ENCODE peak calls at places on chromosomes 11 and 22, in eight cellular contexts. One of them, this sample, is unnamed.

GRCh38 chr11:120710354-120711187 is 199.0 kb downstream of the GRIK4 start:
- DNase-seq in AG10803: peak; percentile 82
- DNase-seq in GM10248: no peak
- DNase-seq in K562: no peak
- DNase-seq in coronary artery: no peak
- DNase-seq in AG09309: peak; percentile 55
- DNase-seq in AG09319: peak; percentile 58
- DNase-seq in heart left ventricle: no peak
- DNase-seq in this sample: peak; percentile 81

GRCh38 chr11:119094816-119095065 is 6.9 kb downstream of the DPAGT1 start:
- DNase-seq in AG10803: peak; percentile 88
- DNase-seq in GM10248: peak; percentile 67
- DNase-seq in K562: no peak
- DNase-seq in coronary artery: peak; percentile 93
- DNase-seq in AG09309: peak; percentile 59
- DNase-seq in AG09319: peak; percentile 69
- DNase-seq in heart left ventricle: peak; percentile 91
- DNase-seq in this sample: peak; percentile 94

GRCh38 chr22:30340911-30341685 is 14.4 kb upstream of the TBC1D10A start:
- DNase-seq in AG10803: no peak
- DNase-seq in GM10248: no peak
- DNase-seq in K562: no peak
- DNase-seq in coronary artery: no peak
- DNase-seq in AG09309: no peak
- DNase-seq in AG09319: no peak
- DNase-seq in heart left ventricle: peak; percentile 82
- DNase-seq in this sample: no peak

GRCh38 chr22:49763696-49764095 is 64.0 kb downstream of the BRD1 start:
- DNase-seq in AG10803: no peak
- DNase-seq in GM10248: no peak
- DNase-seq in K562: no peak
- DNase-seq in coronary artery: peak; percentile 58
- DNase-seq in AG09309: no peak
- DNase-seq in AG09319: no peak
- DNase-seq in heart left ventricle: peak; percentile 60
- DNase-seq in this sample: peak; percentile 81

GRCh38 chr22:46044718-46045458 is 67.9 kb upstream of the WNT7B start:
- DNase-seq in AG10803: no peak
- DNase-seq in GM10248: no peak
- DNase-seq in K562: no peak
- DNase-seq in coronary artery: peak; percentile 75
- DNase-seq in AG09309: no peak
- DNase-seq in AG09319: no peak
- DNase-seq in heart left ventricle: peak; percentile 85
- DNase-seq in this sample: no peak

GRCh38 chr11:121437686-121438078 is 14.4 kb upstream of the SORL1 start:
- DNase-seq in AG10803: no peak
- DNase-seq in GM10248: no peak
- DNase-seq in K562: no peak
- DNase-seq in coronary artery: no peak
- DNase-seq in AG09309: no peak
- DNase-seq in AG09319: no peak
- DNase-seq in heart left ventricle: no peak
- DNase-seq in this sample: no peak

GRCh38 chr22:38172016-38172431 is 9.6 kb downstream of the PLA2G6 start:
- DNase-seq in AG10803: no peak
- DNase-seq in GM10248: no peak
- DNase-seq in K562: no peak
- DNase-seq in coronary artery: peak; percentile 54
- DNase-seq in AG09309: no peak
- DNase-seq in AG09319: no peak
- DNase-seq in heart left ventricle: no peak
- DNase-seq in this sample: no peak

GRCh38 chr11:35978891-35979290 is 35.0 kb downstream of the LDLRAD3 start:
- DNase-seq in AG10803: no peak
- DNase-seq in GM10248: no peak
- DNase-seq in K562: no peak
- DNase-seq in coronary artery: no peak
- DNase-seq in AG09309: no peak
- DNase-seq in AG09319: no peak
- DNase-seq in heart left ventricle: no peak
- DNase-seq in this sample: no peak

GRCh38 chr22:30943368-30943767 is 25.2 kb downstream of the MORC2 start:
- DNase-seq in AG10803: no peak
- DNase-seq in GM10248: no peak
- DNase-seq in K562: no peak
- DNase-seq in coronary artery: no peak
- DNase-seq in AG09309: no peak
- DNase-seq in AG09319: no peak
- DNase-seq in heart left ventricle: no peak
- DNase-seq in this sample: peak; percentile 11

DNA sequence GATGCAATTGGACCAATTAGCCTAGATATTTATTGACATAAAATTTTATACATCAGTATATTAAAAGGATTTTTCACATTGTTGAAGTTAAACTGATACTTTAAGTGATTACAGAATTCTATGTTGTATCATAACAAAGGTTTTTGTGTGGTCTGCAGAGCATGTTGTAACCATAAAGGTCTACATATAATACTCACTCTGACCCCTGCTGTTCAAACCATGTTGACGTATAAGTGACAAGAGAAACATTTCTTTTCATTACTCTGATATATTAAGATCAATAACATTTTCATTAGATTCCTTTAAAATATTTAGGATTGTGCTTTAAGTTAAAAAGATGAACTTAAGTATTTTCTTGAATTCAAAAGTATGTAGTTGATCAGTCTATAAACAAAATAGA is 63.9 kb downstream of the GAS2 start:
- DNase-seq in AG10803: no peak
- DNase-seq in GM10248: no peak
- DNase-seq in K562: no peak
- DNase-seq in coronary artery: no peak
- DNase-seq in AG09309: no peak
- DNase-seq in AG09319: no peak
- DNase-seq in heart left ventricle: no peak
- DNase-seq in this sample: no peak
- TF ChIP-seq CTCF in AG10803: peak; percentile 20
- TF ChIP-seq CTCF in GM10248: peak; percentile 36
- TF ChIP-seq CTCF in K562: no peak
- TF ChIP-seq CTCF in coronary artery: no peak
- TF ChIP-seq CTCF in AG09309: no peak
- TF ChIP-seq CTCF in AG09319: no peak
- TF ChIP-seq CTCF in heart left ventricle: peak; percentile 5
- TF ChIP-seq CTCF in this sample: peak; percentile 37

GRCh38 chr11:77470971-77471370 is 2.9 kb downstream of the PAK1 start:
- DNase-seq in AG10803: no peak
- DNase-seq in GM10248: no peak
- DNase-seq in K562: no peak
- DNase-seq in coronary artery: no peak
- DNase-seq in AG09309: no peak
- DNase-seq in AG09319: no peak
- DNase-seq in heart left ventricle: no peak
- DNase-seq in this sample: no peak

GRCh38 chr11:77470504-77470903 is 3.4 kb downstream of the PAK1 start:
- DNase-seq in AG10803: no peak
- DNase-seq in GM10248: peak; percentile 36
- DNase-seq in K562: no peak
- DNase-seq in coronary artery: no peak
- DNase-seq in AG09309: no peak
- DNase-seq in AG09319: no peak
- DNase-seq in heart left ventricle: no peak
- DNase-seq in this sample: no peak

GRCh38 chr11:77473801-77474508 is at the start of gene PAK1:
- DNase-seq in AG10803: peak; percentile 37
- DNase-seq in GM10248: peak; percentile 91
- DNase-seq in K562: peak; percentile 94
- DNase-seq in coronary artery: peak; percentile 79
- DNase-seq in AG09309: no peak
- DNase-seq in AG09319: peak; percentile 4
- DNase-seq in heart left ventricle: peak; percentile 87
- DNase-seq in this sample: peak; percentile 88

GRCh38 chr11:77473001-77473800 is 693 bp downstream of the PAK1 start:
- DNase-seq in AG10803: no peak
- DNase-seq in GM10248: peak; percentile 68
- DNase-seq in K562: peak; percentile 53
- DNase-seq in coronary artery: no peak
- DNase-seq in AG09309: no peak
- DNase-seq in AG09319: no peak
- DNase-seq in heart left ventricle: peak; percentile 79
- DNase-seq in this sample: no peak

DNA sequence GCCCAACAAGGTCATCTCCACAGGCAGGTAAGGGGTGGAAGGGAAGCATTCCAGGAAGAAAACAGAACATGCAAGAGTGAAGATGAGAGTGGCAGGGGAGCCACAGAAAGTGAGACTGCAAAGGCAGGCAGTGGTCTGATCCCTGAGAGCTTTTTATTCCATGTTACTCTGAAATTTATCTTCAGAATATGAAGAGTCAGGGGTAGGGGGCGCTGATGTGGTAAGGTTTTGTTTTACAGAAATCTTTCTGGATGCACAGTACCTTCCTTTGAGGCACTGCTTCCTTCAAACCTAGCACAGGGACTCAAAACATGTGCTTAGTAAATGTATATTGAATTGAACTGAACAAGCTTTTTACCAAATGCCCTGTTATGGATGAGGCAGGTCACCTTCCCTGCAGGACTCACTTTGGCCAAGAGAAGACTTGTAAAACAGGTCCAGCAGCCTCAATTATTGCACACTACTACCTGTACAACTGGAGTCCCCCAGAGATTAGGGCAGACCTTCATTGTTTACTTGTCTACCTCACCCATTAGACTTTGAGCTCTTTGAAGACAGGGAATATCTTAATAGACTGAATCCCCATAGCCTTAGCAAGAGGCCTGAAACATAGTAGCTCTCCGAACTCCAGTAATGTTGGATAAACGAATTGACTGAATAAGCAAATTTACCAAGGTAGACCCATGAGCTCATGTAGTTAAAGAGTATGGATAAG is 2.2 kb downstream of the PAK1 start:
- DNase-seq in AG10803: no peak
- DNase-seq in GM10248: no peak
- DNase-seq in K562: peak; percentile 11
- DNase-seq in coronary artery: no peak
- DNase-seq in AG09309: no peak
- DNase-seq in AG09319: no peak
- DNase-seq in heart left ventricle: no peak
- DNase-seq in this sample: no peak
- TF ChIP-seq CTCF in AG10803: peak; percentile 2
- TF ChIP-seq CTCF in GM10248: peak; percentile 29
- TF ChIP-seq CTCF in K562: no peak
- TF ChIP-seq CTCF in coronary artery: no peak
- TF ChIP-seq CTCF in AG09309: peak; percentile 10
- TF ChIP-seq CTCF in AG09319: no peak
- TF ChIP-seq CTCF in heart left ventricle: no peak
- TF ChIP-seq CTCF in this sample: peak; percentile 27

GRCh38 chr11:64649304-64649703 is 58.3 kb downstream of the SLC22A12 start:
- DNase-seq in AG10803: no peak
- DNase-seq in GM10248: no peak
- DNase-seq in K562: peak; percentile 32
- DNase-seq in coronary artery: no peak
- DNase-seq in AG09309: no peak
- DNase-seq in AG09319: no peak
- DNase-seq in heart left ventricle: no peak
- DNase-seq in this sample: no peak
- TF ChIP-seq CTCF in AG10803: peak; percentile 31
- TF ChIP-seq CTCF in GM10248: peak; percentile 44
- TF ChIP-seq CTCF in K562: peak; percentile 90
- TF ChIP-seq CTCF in coronary artery: no peak
- TF ChIP-seq CTCF in AG09309: peak; percentile 41
- TF ChIP-seq CTCF in AG09319: peak; percentile 31
- TF ChIP-seq CTCF in heart left ventricle: peak; percentile 35
- TF ChIP-seq CTCF in this sample: peak; percentile 41

GRCh38 chr11:115503083-115503885 is 931 bp downstream of the CADM1 start:
- DNase-seq in AG10803: peak; percentile 39
- DNase-seq in GM10248: peak; percentile 46
- DNase-seq in K562: no peak
- DNase-seq in coronary artery: no peak
- DNase-seq in AG09309: no peak
- DNase-seq in AG09319: no peak
- DNase-seq in heart left ventricle: peak; percentile 86
- DNase-seq in this sample: peak; percentile 85
- TF ChIP-seq CTCF in AG10803: peak; percentile 36
- TF ChIP-seq CTCF in GM10248: no peak
- TF ChIP-seq CTCF in K562: no peak
- TF ChIP-seq CTCF in coronary artery: no peak
- TF ChIP-seq CTCF in AG09309: peak; percentile 32
- TF ChIP-seq CTCF in AG09319: no peak
- TF ChIP-seq CTCF in heart left ventricle: peak; percentile 23
- TF ChIP-seq CTCF in this sample: peak; percentile 63

DNA sequence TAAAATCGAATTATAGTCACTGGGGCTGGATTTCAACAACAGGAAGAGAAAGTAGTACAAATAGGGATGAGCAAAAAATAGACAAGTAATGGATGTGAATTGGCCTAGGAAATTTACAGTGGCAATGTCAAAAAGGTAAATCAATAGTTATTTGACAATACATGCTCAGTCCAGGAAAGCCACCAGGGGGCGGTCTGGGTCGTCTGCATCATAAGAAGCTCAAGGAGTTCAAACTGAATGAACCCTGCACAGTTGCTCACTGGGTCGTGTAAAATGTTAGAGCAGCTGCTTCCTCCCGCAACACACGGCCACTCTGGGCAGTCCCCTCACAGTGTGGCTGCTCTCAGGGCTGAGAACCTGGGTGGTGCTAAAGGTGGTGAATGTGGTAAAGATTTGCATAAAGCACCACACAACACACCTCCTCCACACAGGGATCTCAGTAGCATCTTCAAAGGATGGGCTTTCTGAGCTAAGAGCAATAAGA is 85.9 kb downstream of the ZNF280B start:
- DNase-seq in AG10803: peak; percentile 51
- DNase-seq in GM10248: peak; percentile 88
- DNase-seq in K562: peak; percentile 85
- DNase-seq in coronary artery: no peak
- DNase-seq in AG09309: peak; percentile 1
- DNase-seq in AG09319: peak; percentile 14
- DNase-seq in heart left ventricle: no peak
- DNase-seq in this sample: no peak
- TF ChIP-seq CTCF in AG10803: peak; percentile 86
- TF ChIP-seq CTCF in GM10248: peak; percentile 73
- TF ChIP-seq CTCF in K562: no peak
- TF ChIP-seq CTCF in coronary artery: peak; percentile 30
- TF ChIP-seq CTCF in AG09309: peak; percentile 76
- TF ChIP-seq CTCF in AG09319: peak; percentile 85
- TF ChIP-seq CTCF in heart left ventricle: peak; percentile 76
- TF ChIP-seq CTCF in this sample: peak; percentile 74

This sample was measured in osteocyte.